ENCODE peak calls at places on chromosomes 1 and 21, in four cellular contexts. L is mammary epithelial cell, E is GM23248, F is fibroblast of lung. W is an unnamed sample.

GRCh38 chr1:215109171-215109570 is 26.6 kb downstream of the KCNK2 start:
- DNase-seq in E (no peak), L (no peak), F (no peak), W (no peak)

GRCh38 chr1:52141513-52142219 is at the start of gene ZFYVE9:
- DNase-seq in L (peak; percentile 76), E (peak; percentile 92), F (peak; percentile 75), W (peak; percentile 87)

GRCh38 chr1:43383449-43383848 is 6.2 kb downstream of the MED8 start:
- DNase-seq in E (no peak), L (no peak), F (no peak), W (peak; percentile 60)

GRCh38 chr1:108816049-108816882 is 40.6 kb downstream of the AKNAD1 start:
- DNase-seq in F (peak; percentile 98), L (peak; percentile 90), E (peak; percentile 96), W (peak; percentile 44)

GRCh38 chr1:100628631-100629081 is 90.7 kb downstream of the GPR88 start:
- DNase-seq in F (no peak), E (peak; percentile 48), L (no peak), W (no peak)

GRCh38 chr1:46647611-46648010 is 20.6 kb downstream of the ATPAF1 start:
- DNase-seq in L (no peak), F (no peak), E (no peak), W (no peak)

GRCh38 chr1:25168193-25169071 is 63.9 kb downstream of the SYF2 start:
- DNase-seq in L (no peak), E (no peak), F (no peak), W (peak; percentile 61)

GRCh38 chr21:31731112-31731801 is 661 bp downstream of the SCAF4 start:
- DNase-seq in L (no peak), F (peak; percentile 41), E (peak; percentile 74), W (no peak)

GRCh38 chr21:45736042-45736704 is 92.6 kb downstream of the PCBP3 start:
- DNase-seq in F (no peak), E (no peak), L (no peak), W (no peak)

GRCh38 chr1:177448652-177449351 is 278.0 kb downstream of the BRINP2 start:
- DNase-seq in F (peak; percentile 1), L (peak; percentile 16), E (peak; percentile 60), W (no peak)

GRCh38 chr1:159171688-159172501 is 480 bp downstream of the CADM3 start:
- DNase-seq in E (no peak), L (no peak), F (no peak), W (no peak)

GRCh38 chr1:209667701-209668100 is 7.5 kb upstream of the G0S2 start:
- DNase-seq in E (no peak), L (no peak), F (no peak), W (peak; percentile 23)

GRCh38 chr1:20343149-20343936 is 52.7 kb downstream of the VWA5B1 start:
- DNase-seq in F (no peak), E (no peak), L (no peak), W (no peak)

GRCh38 chr1:170273556-170274501 is 128.1 kb downstream of the NTMT2 start:
- DNase-seq in L (no peak), E (peak; percentile 32), F (no peak), W (no peak)

GRCh38 chr1:24795236-24795635 is 50.0 kb downstream of the CLIC4 start:
- DNase-seq in E (peak; percentile 47), F (no peak), L (no peak), W (no peak)

GRCh38 chr1:55214214-55214902 is 806 bp downstream of the USP24 start:
- DNase-seq in L (peak; percentile 12), E (peak; percentile 55), F (no peak), W (peak; percentile 40)

GRCh38 chr1:212680691-212681090 is 18.9 kb downstream of the BATF3 start:
- DNase-seq in E (no peak), F (no peak), L (no peak), W (no peak)

GRCh38 chr1:150567717-150568561 is 11.5 kb downstream of the MCL1 start:
- DNase-seq in L (peak; percentile 97), F (peak; percentile 99), E (peak; percentile 97), W (peak; percentile 93)

GRCh38 chr1:56655991-56656613 is 11.0 kb downstream of the PRKAA2 start:
- DNase-seq in L (no peak), E (no peak), F (no peak), W (no peak)

GRCh38 chr1:16276302-16277020 is 39.5 kb upstream of the CPLANE2 start:
- DNase-seq in L (no peak), F (no peak), E (no peak), W (no peak)

GRCh38 chr1:62230724-62231123 is 36.1 kb downstream of the L1TD1 start:
- DNase-seq in E (peak; percentile 95), L (peak; percentile 99), F (no peak), W (peak; percentile 97)

GRCh38 chr1:3352952-3353331 is 101.5 kb upstream of the ARHGEF16 start:
- DNase-seq in L (no peak), F (no peak), E (peak; percentile 30), W (peak; percentile 20)
- H3K4me1 ChIP-seq in L (no peaks in the 10 kb centered on the region), F (no peaks in the 10 kb centered on the region), E (peaks cover 8% of the 10 kb centered on the region), W (no peaks in the 10 kb centered on the region)

GRCh38 chr1:36321119-36321951 is 2.1 kb downstream of the EVA1B start:
- DNase-seq in L (no peak), F (peak; percentile 97), E (peak; percentile 97), W (no peak)

GRCh38 chr1:36324322-36324802 is 917 bp upstream of the EVA1B start:
- DNase-seq in F (no peak), E (no peak), L (no peak), W (no peak)

GRCh38 chr1:36322085-36322785 is 1.2 kb downstream of the EVA1B start:
- DNase-seq in E (peak; percentile 72), L (no peak), F (peak; percentile 26), W (no peak)

GRCh38 chr1:36323636-36324321 is at the start of gene EVA1B:
- DNase-seq in F (peak; percentile 84), L (peak; percentile 43), E (peak; percentile 79), W (peak; percentile 54)

DNA sequence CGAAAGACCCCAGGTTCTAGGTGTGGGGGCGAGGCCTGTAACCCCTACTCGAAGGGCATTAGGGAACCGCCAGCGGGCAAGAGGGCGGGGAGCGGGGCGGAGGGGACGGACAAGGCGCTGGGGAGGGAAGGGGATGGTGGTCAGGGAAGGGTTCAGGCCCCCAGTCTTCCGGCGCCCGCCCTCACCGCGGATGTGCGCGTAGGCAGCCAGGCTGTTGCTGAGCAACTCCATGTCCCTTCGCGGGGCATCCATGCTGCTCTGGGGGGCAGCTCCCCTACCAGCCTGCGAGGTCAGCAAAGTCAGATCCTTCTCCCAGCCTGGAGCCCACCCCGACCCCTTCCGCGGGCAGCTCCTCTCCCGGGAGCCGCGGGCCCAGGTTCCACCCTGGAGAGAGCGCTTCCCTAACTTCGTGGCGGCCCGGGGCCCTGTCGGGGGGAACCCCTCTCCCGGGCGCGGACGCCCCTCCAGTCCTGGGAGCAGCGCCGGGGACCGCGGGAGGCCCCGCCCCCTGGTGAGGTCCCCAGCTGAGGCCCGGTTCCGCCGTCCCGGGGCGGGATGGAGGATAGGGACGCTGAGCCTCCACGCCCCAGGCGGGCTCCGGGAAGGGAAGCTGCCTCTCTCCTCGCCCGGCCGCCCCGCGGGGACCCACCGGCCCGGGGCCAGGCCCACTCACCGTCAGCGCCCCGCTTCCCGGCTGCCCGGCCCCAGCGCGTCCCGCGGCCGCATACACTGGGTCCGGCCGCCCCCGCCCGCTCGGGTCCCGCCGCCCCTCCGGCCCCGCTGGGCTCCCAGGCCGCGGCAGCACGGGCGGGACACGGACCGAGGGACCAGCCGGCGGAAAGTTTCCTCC is 434 bp downstream of the EVA1B start:
- DNase-seq in L (peak; percentile 12), E (peak; percentile 79), F (peak; percentile 69), W (no peak)
- TF ChIP-seq EZH2 in L (no peak), E (no peak), F (no peak), W (no peak)

GRCh38 chr21:39387461-39388037 is 38.7 kb upstream of the HMGN1 start:
- DNase-seq in L (peak; percentile 69), F (peak; percentile 84), E (peak; percentile 90), W (peak; percentile 79)

GRCh38 chr21:39388038-39388810 is 39.3 kb upstream of the HMGN1 start:
- DNase-seq in F (peak; percentile 82), E (peak; percentile 92), L (peak; percentile 79), W (peak; percentile 85)

GRCh38 chr21:39390212-39390765 is 41.4 kb upstream of the HMGN1 start:
- DNase-seq in E (no peak), L (no peak), F (no peak), W (no peak)

GRCh38 chr21:39386899-39387298 is 38.0 kb upstream of the HMGN1 start:
- DNase-seq in L (no peak), E (no peak), F (no peak), W (no peak)

DNA sequence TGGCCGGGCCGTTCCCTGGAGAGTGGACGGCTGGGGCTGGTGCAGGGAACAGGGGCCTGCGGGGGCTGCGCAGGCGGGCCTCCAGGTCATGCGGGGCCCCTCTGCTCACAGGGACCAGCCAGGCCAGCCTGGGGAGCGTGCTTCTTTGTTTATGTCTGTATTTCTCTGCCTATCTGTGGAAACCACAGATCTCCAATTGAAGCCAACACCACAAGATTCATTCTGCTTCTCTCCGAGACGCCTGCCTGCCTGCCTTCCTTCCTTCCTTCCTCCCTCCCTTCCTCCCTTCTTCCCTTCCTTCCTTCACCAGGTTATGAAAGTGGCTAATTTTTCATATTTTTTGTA is 39.9 kb upstream of the HMGN1 start:
- DNase-seq in L (no peak), E (no peak), F (no peak), W (no peak)
- H3K9ac ChIP-seq in L (no peak overlapping the region), E (peak overlapping the region; percentile 78), F (no peak overlapping the region), W (no peak overlapping the region)

DNA sequence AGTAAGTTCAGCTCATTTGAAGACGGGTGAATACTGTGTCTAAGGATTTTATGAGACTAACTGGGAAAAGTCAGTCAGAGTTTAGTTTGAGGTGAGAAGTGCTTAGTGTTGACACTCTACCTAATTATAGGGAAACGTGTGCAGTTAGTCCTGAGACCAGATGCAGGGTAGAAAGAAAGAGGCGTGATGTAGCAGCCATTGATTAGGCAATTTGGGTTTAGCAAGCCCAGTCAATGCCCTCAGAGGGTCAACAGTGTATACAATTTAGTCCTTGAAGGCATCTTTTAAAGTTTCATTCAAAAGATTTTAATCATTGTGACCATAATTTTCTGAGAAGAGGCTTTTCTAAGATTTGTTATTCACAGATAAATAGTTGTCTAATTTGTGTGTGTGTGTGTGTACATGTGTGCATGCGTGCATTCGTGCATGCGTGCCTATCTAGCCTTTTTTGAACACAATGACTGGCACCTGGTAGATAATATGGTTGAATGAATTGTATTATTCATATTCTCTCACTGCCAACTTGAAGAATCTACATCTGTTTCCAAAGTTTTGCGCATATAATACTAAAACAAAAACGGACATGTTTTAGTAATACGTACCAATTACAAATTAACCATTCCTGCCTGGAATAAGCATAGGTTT is 332.9 kb downstream of the SRGAP2C start:
- DNase-seq in F (no peak), L (no peak), E (no peak), W (no peak)
- H3K4me1 ChIP-seq in F (no peaks in the 10 kb centered on the region), L (peaks cover 8% of the 10 kb centered on the region), E (no peaks in the 10 kb centered on the region), W (peaks cover 7% of the 10 kb centered on the region)